ENCODE peak calls at places on chromosomes 11 and 22, in four cellular contexts. H is endodermal cell, W is H9, A is OCI-LY7. D is an unnamed sample.

GRCh38 chr11:34356918-34357645 is 728 bp downstream of the ABTB2 start:
- DNase-seq in W (peak), H (peak), A (no peak), D (peak)

GRCh38 chr11:117144477-117145392 is 648 bp downstream of the PAFAH1B2 start:
- DNase-seq in W (no peak), H (peak), A (peak), D (peak)

GRCh38 chr11:65478411-65479183 is 20.2 kb upstream of the MALAT1 start:
- DNase-seq in W (no peak), H (peak), A (no peak), D (peak)

GRCh38 chr11:8086001-8086479 is 5.0 kb downstream of the TUB start:
- DNase-seq in H (no peak), A (no peak), W (no peak), D (peak)

GRCh38 chr11:116901211-116901610 is 63.8 kb upstream of the APOA1 start:
- DNase-seq in W (no peak), H (no peak), A (no peak), D (no peak)

GRCh38 chr11:71368966-71369365 is 79.2 kb downstream of the DHCR7 start:
- DNase-seq in W (no peak), H (no peak), A (no peak), D (peak)

GRCh38 chr22:21064917-21065864 is 19.4 kb downstream of the LRRC74B start:
- DNase-seq in W (no peak), A (no peak), H (peak), D (peak)

GRCh38 chr22:47165338-47165931 is 403.0 kb downstream of the TBC1D22A start:
- DNase-seq in A (no peak), H (peak), W (peak), D (peak)

GRCh38 chr11:40924915-40925314 is 534.5 kb downstream of the LRRC4C start:
- DNase-seq in W (no peak), A (no peak), H (no peak), D (no peak)

GRCh38 chr11:108226036-108226435 is 3.2 kb downstream of the ATM start:
- DNase-seq in W (no peak), H (no peak), A (no peak), D (peak)

GRCh38 chr11:108223449-108224149 is 732 bp downstream of the ATM start:
- DNase-seq in H (no peak), A (peak), W (no peak), D (peak)

GRCh38 chr11:108222686-108223448 is at the start of gene ATM:
- DNase-seq in A (peak), W (peak), H (peak), D (peak)

GRCh38 chr11:108224908-108225786 is 2.3 kb downstream of the ATM start:
- DNase-seq in A (peak), H (no peak), W (no peak), D (no peak)

DNA sequence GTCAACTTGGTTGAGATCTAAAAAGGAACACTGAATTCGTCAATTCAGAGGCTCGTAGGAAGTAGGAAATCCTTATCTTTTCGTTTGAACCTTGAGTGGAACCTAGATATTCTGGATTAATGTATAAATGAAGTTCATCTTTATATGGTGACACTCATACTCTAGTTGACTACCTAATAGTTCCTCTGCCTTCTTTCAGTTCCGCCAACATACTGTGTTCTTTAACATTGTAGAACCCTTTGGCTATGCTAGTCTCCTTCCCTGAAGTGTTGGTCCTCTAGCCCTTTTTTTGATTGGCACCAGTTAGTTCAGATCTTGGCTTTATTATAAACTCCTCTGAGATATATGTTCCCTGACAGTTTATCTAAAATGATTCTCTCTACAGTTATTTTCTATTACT is 1.5 kb downstream of the ATM start:
- DNase-seq in A (peak), H (no peak), W (no peak), D (peak)
- H3K27ac ChIP-seq in A (peak), H (no peak), W (no peak), D (peak)

GRCh38 chr11:119618208-119618909 is 110.6 kb downstream of the NECTIN1 start:
- DNase-seq in A (no peak), W (peak), H (no peak), D (no peak)
- H3K27ac ChIP-seq in A (no peak), W (no peak), H (peak), D (no peak)

GRCh38 chr11:67607507-67607906 is 771 bp downstream of the NDUFV1 start:
- DNase-seq in W (no peak), H (no peak), A (no peak), D (peak)
- H3K27ac ChIP-seq in W (no peak), H (no peak), A (peak), D (peak)

GRCh38 chr11:1907955-1908354 is 11.5 kb upstream of the TNNT3 start:
- DNase-seq in H (peak), A (no peak), W (no peak), D (peak)
- H3K27ac ChIP-seq in H (no peak), A (no peak), W (no peak), D (no peak)